ENCODE peak calls at places on chromosomes 7 and 10, in six cellular contexts. V is endothelial cell of umbilical vein, O is GM23338, K is stomach, C is spleen, M is transverse colon. E is an unnamed sample.

GRCh38 chr7:37986780-37987380 is 66.4 kb downstream of the EPDR1 start:
- DNase-seq in V (no peak), O (peak; percentile 7), C (no peak), M (no peak), K (no peak), E (no peak)

GRCh38 chr7:99137418-99138180 is 6.3 kb downstream of the SMURF1 start:
- DNase-seq in V (no peak), K (no peak), C (no peak), M (no peak), O (peak; percentile 94), E (no peak)

GRCh38 chr7:128954830-128955797 is 17.4 kb downstream of the IRF5 start:
- DNase-seq in C (no peak), V (no peak), O (peak; percentile 46), M (no peak), K (no peak), E (no peak)

GRCh38 chr7:157621131-157621681 is 284.4 kb downstream of the DNAJB6 start:
- DNase-seq in M (no peak), K (no peak), V (no peak), O (no peak), C (peak; percentile 77), E (no peak)

GRCh38 chr10:31209523-31209922 is 109.5 kb upstream of the ZEB1 start:
- DNase-seq in M (no peak), K (no peak), V (no peak), O (no peak), C (no peak), E (no peak)

GRCh38 chr7:32427769-32428291 is 62.4 kb downstream of the LSM5 start:
- DNase-seq in C (peak; percentile 79), O (peak; percentile 99), M (peak; percentile 19), V (peak; percentile 74), K (peak; percentile 42), E (no peak)

GRCh38 chr10:119178371-119179119 is at the start of gene PRDX3:
- DNase-seq in C (peak; percentile 98), O (peak; percentile 97), K (peak; percentile 93), V (peak; percentile 94), M (peak; percentile 95), E (peak; percentile 97)

GRCh38 chr10:122515588-122516231 is 44.8 kb upstream of the DMBT1 start:
- DNase-seq in C (no peak), K (peak; percentile 40), M (peak; percentile 43), V (no peak), O (no peak), E (no peak)

GRCh38 chr7:139589474-139589873 is 66.0 kb downstream of the CLEC2L start:
- DNase-seq in C (no peak), K (no peak), M (no peak), O (no peak), V (no peak), E (peak; percentile 57)

GRCh38 chr10:15719899-15720634 is at the start of gene ITGA8:
- DNase-seq in O (peak; percentile 78), M (peak; percentile 47), C (peak; percentile 80), V (peak; percentile 22), K (no peak), E (no peak)

GRCh38 chr10:84574101-84574500 is 245.7 kb downstream of the CCSER2 start:
- DNase-seq in O (peak; percentile 34), K (no peak), C (no peak), M (no peak), V (no peak), E (no peak)

GRCh38 chr10:29106287-29106686 is 182.6 kb upstream of the LYZL1 start:
- DNase-seq in C (no peak), K (no peak), V (no peak), O (no peak), M (no peak), E (no peak)

GRCh38 chr10:11147723-11148122 is 130.1 kb downstream of the CELF2 start:
- DNase-seq in O (peak; percentile 34), K (peak; percentile 35), V (no peak), M (no peak), C (peak; percentile 83), E (no peak)

GRCh38 chr7:47444376-47445098 is 137.4 kb downstream of the TNS3 start:
- DNase-seq in C (no peak), K (no peak), M (peak; percentile 38), V (peak; percentile 23), O (peak; percentile 54), E (no peak)

GRCh38 chr10:124704428-124704805 is 39.8 kb downstream of the FAM53B start:
- DNase-seq in M (no peak), O (no peak), C (peak; percentile 58), K (no peak), V (no peak), E (no peak)

GRCh38 chr10:131683941-131684340 is 216.9 kb upstream of the PPP2R2D start:
- DNase-seq in C (no peak), K (no peak), O (no peak), M (no peak), V (no peak), E (no peak)

GRCh38 chr10:72720814-72721665 is 29.1 kb downstream of the MCU start:
- DNase-seq in V (peak; percentile 67), C (no peak), K (no peak), O (no peak), M (no peak), E (no peak)

GRCh38 chr7:134778941-134779740 is at the start of gene CALD1:
- DNase-seq in C (no peak), K (peak; percentile 57), O (peak; percentile 97), V (peak; percentile 99), M (peak; percentile 67), E (peak; percentile 96)

GRCh38 chr10:118990326-118990725 is 39.2 kb upstream of the NANOS1 start:
- DNase-seq in K (no peak), M (no peak), O (no peak), V (no peak), C (no peak), E (no peak)

GRCh38 chr7:56083150-56083785 is 9.5 kb downstream of the PHKG1 start:
- DNase-seq in C (peak; percentile 72), V (peak; percentile 42), O (no peak), K (no peak), M (no peak), E (no peak)

GRCh38 chr10:77909021-77909754 is 17.4 kb downstream of the DLG5 start:
- DNase-seq in M (no peak), C (no peak), O (no peak), K (no peak), V (no peak), E (no peak)

GRCh38 chr7:46178685-46179084 is 257.6 kb upstream of the IGFBP3 start:
- DNase-seq in C (no peak), M (no peak), O (no peak), V (no peak), K (no peak), E (no peak)

GRCh38 chr7:142104550-142105527 is 6.7 kb upstream of the MGAM2 start:
- DNase-seq in O (no peak), M (peak; percentile 58), V (no peak), K (peak; percentile 37), C (no peak), E (peak; percentile 45)

GRCh38 chr10:75117996-75118395 is 6.5 kb downstream of the SAMD8 start:
- DNase-seq in V (no peak), O (no peak), M (no peak), K (no peak), C (no peak), E (no peak)

GRCh38 chr10:75111367-75111905 is at the start of gene SAMD8:
- DNase-seq in V (peak; percentile 97), C (peak; percentile 99), M (peak; percentile 97), O (peak; percentile 98), K (peak; percentile 97), E (peak; percentile 99)

GRCh38 chr10:75110006-75110632 is 1.3 kb upstream of the SAMD8 start:
- DNase-seq in M (no peak), C (no peak), V (no peak), K (no peak), O (no peak), E (no peak)

GRCh38 chr10:75111906-75112703 is 649 bp downstream of the SAMD8 start:
- DNase-seq in V (peak; percentile 66), C (peak; percentile 91), M (peak; percentile 63), O (peak; percentile 76), K (peak; percentile 50), E (no peak)

GRCh38 chr10:75115137-75115536 is 3.7 kb downstream of the SAMD8 start:
- DNase-seq in C (no peak), V (peak; percentile 21), K (no peak), O (no peak), M (no peak), E (no peak)
- TF ChIP-seq POLR2AphosphoS5 in C (no peak), V (no peak), K (no peak), O (no peak), M (no peak), E (no peak)

GRCh38 chr7:54758702-54759665 is at the start of gene SEC61G:
- DNase-seq in O (peak; percentile 98), K (peak; percentile 98), M (peak; percentile 98), V (peak; percentile 97), C (peak; percentile 97), E (peak; percentile 99)
- TF ChIP-seq POLR2AphosphoS5 in O (peak; percentile 89), K (peak; percentile 92), M (peak; percentile 95), V (peak; percentile 98), C (peak; percentile 99), E (peak; percentile 98)

DNA sequence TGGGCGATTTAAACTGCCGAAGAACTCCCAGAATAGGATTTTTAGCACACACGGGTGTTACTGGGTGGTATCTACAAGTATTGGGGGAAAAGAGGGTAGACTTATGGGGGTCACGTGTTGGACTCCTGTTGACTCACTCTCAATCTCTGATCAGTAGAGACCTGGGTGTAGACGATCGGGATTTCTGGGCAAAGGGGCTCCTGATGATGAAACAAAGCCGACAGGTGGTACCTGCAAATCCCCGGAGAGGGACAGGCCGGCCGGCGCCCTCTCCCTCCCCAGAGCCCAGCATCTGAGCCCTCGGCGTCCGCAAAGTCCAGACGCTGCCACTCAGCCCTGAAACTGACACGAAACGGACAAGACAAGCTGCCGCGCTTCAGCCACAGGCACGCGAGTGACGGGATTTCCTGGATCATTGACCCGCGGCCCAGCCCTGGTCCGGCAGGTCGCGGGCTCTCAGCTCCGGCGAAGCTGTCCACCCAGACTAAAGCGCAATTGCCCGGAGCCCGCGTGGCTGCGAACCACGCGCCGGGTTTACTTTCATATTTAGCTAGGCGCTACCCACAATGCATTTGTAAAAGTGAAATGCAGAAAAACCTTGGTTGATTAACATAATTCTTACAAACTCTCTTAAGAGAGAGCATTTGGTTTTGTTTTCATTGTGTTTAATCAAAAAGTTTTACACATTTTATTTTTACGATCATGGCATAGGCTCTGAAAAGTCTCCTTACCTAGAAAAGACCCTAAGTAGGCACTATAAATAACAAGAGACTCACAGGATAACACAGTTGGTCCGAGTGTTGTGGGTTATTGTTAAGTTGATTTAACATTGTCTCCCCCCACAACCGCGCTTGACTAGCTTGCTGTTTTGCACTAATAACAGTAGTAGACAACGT is 56.9 kb upstream of the EZH2 start:
- DNase-seq in O (peak; percentile 65), V (peak; percentile 90), C (peak; percentile 93), M (peak; percentile 82), K (peak; percentile 80), E (peak; percentile 94)
- TF ChIP-seq POLR2AphosphoS5 in O (peak; percentile 32), V (peak; percentile 39), C (peak; percentile 83), M (peak; percentile 59), K (peak; percentile 66), E (peak; percentile 77)

DNA sequence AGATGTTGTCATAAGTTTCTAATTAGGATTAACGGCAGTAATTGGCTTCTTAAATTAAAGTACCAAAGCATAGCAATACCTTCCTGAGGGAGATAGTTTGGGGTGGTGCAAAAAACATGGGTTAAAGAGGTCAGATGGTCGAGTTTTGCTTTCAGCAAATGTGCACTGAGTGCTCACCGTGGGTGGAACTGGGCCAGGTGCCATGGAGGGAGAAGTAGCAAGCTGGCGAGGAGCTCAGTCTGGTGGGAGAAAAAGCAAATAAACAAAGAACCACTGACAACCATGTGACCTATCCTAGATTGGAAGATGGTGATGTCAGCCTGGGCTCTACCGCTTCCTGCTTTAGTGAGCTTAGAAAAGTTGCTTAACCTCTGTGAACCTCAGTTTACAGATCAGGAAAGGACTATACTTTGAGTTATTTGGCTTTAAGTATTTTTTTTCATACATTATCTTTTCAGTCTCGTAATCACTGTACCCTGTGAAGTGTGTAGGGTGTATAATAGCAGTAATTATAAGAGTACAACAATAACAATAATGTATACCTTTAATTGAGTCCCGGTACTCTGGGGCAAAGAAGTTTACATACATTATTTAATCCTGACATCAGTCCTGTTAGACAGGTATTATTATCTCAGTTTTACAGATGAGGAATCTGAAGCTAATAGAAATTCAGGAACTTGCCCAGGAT is 69.0 kb upstream of the PDCD4 start:
- DNase-seq in C (peak; percentile 80), V (peak; percentile 79), M (peak; percentile 75), O (no peak), K (peak; percentile 71), E (no peak)
- TF ChIP-seq POLR2AphosphoS5 in C (no peak), V (no peak), M (no peak), O (no peak), K (peak; percentile 37), E (peak; percentile 18)

E was measured in esophagus muscularis mucosa.